ENCODE peak calls at places on chromosomes 7 and 10, in five cellular contexts. One of them, this sample, is unnamed.

GRCh38 chr7:149865437-149865836 is 8.3 kb upstream of the ATP6V0E2 start:
- DNase-seq in tibial artery: no peak
- DNase-seq in transverse colon: peak
- DNase-seq in left ventricle myocardium inferior: no peak
- DNase-seq in tibial nerve: no peak
- DNase-seq in this sample: no peak

GRCh38 chr10:96614515-96614914 is 27.7 kb upstream of the TM9SF3 start:
- DNase-seq in tibial artery: no peak
- DNase-seq in transverse colon: no peak
- DNase-seq in left ventricle myocardium inferior: no peak
- DNase-seq in tibial nerve: no peak
- DNase-seq in this sample: peak

GRCh38 chr10:61904711-61905445 is 3.4 kb downstream of the ARID5B start:
- DNase-seq in tibial artery: no peak
- DNase-seq in transverse colon: peak
- DNase-seq in left ventricle myocardium inferior: no peak
- DNase-seq in tibial nerve: no peak
- DNase-seq in this sample: peak

GRCh38 chr7:101882595-101883564 is 65.5 kb downstream of the CUX1 start:
- DNase-seq in tibial artery: peak
- DNase-seq in transverse colon: peak
- DNase-seq in left ventricle myocardium inferior: peak
- DNase-seq in tibial nerve: peak
- DNase-seq in this sample: peak

GRCh38 chr7:97064972-97065587 is 40.4 kb upstream of the DLX5 start:
- DNase-seq in tibial artery: no peak
- DNase-seq in transverse colon: no peak
- DNase-seq in left ventricle myocardium inferior: no peak
- DNase-seq in tibial nerve: peak
- DNase-seq in this sample: peak

GRCh38 chr7:150739045-150739432 is 1.8 kb downstream of the GIMAP5 start:
- DNase-seq in tibial artery: no peak
- DNase-seq in transverse colon: no peak
- DNase-seq in left ventricle myocardium inferior: no peak
- DNase-seq in tibial nerve: no peak
- DNase-seq in this sample: no peak

GRCh38 chr7:25093268-25093802 is 31.7 kb downstream of the CYCS start:
- DNase-seq in tibial artery: peak
- DNase-seq in transverse colon: peak
- DNase-seq in left ventricle myocardium inferior: peak
- DNase-seq in tibial nerve: peak
- DNase-seq in this sample: peak

GRCh38 chr10:80497187-80498038 is 40.3 kb upstream of the SH2D4B start:
- DNase-seq in tibial artery: peak
- DNase-seq in transverse colon: peak
- DNase-seq in left ventricle myocardium inferior: peak
- DNase-seq in tibial nerve: no peak
- DNase-seq in this sample: no peak

GRCh38 chr7:52956379-52956915 is 79.0 kb upstream of the POM121L12 start:
- DNase-seq in tibial artery: no peak
- DNase-seq in transverse colon: no peak
- DNase-seq in left ventricle myocardium inferior: no peak
- DNase-seq in tibial nerve: no peak
- DNase-seq in this sample: no peak

GRCh38 chr7:57201021-57201894 is 69.0 kb upstream of the ZNF479 start:
- DNase-seq in tibial artery: no peak
- DNase-seq in transverse colon: no peak
- DNase-seq in left ventricle myocardium inferior: no peak
- DNase-seq in tibial nerve: no peak
- DNase-seq in this sample: no peak

GRCh38 chr10:48690791-48691660 is 6.4 kb downstream of the WDFY4 start:
- DNase-seq in tibial artery: no peak
- DNase-seq in transverse colon: no peak
- DNase-seq in left ventricle myocardium inferior: no peak
- DNase-seq in tibial nerve: no peak
- DNase-seq in this sample: no peak

GRCh38 chr10:27446091-27446918 is 57.8 kb upstream of the RAB18 start:
- DNase-seq in tibial artery: no peak
- DNase-seq in transverse colon: no peak
- DNase-seq in left ventricle myocardium inferior: no peak
- DNase-seq in tibial nerve: no peak
- DNase-seq in this sample: peak

GRCh38 chr10:103491729-103492364 is 1.7 kb upstream of the NEURL1 start:
- DNase-seq in tibial artery: no peak
- DNase-seq in transverse colon: no peak
- DNase-seq in left ventricle myocardium inferior: no peak
- DNase-seq in tibial nerve: no peak
- DNase-seq in this sample: peak

GRCh38 chr10:80871083-80871482 is 333.4 kb downstream of the SH2D4B start:
- DNase-seq in tibial artery: no peak
- DNase-seq in transverse colon: no peak
- DNase-seq in left ventricle myocardium inferior: no peak
- DNase-seq in tibial nerve: no peak
- DNase-seq in this sample: no peak

GRCh38 chr10:8520382-8520781 is 465.9 kb downstream of the GATA3 start:
- DNase-seq in tibial artery: no peak
- DNase-seq in transverse colon: no peak
- DNase-seq in left ventricle myocardium inferior: no peak
- DNase-seq in tibial nerve: no peak
- DNase-seq in this sample: peak
- TF ChIP-seq CTCF in tibial artery: no peak
- TF ChIP-seq CTCF in transverse colon: no peak
- TF ChIP-seq CTCF in left ventricle myocardium inferior: no peak
- TF ChIP-seq CTCF in tibial nerve: no peak
- TF ChIP-seq CTCF in this sample: no peak

GRCh38 chr7:11130012-11130411 is 156.3 kb downstream of the PHF14 start:
- DNase-seq in tibial artery: no peak
- DNase-seq in transverse colon: no peak
- DNase-seq in left ventricle myocardium inferior: no peak
- DNase-seq in tibial nerve: no peak
- DNase-seq in this sample: no peak
- H3K27ac ChIP-seq in tibial artery: no peak
- H3K27ac ChIP-seq in transverse colon: no peak
- H3K27ac ChIP-seq in left ventricle myocardium inferior: no peak
- H3K27ac ChIP-seq in tibial nerve: no peak
- H3K27ac ChIP-seq in this sample: no peak

GRCh38 chr7:105877736-105878135 is 1.3 kb upstream of the ATXN7L1 start:
- DNase-seq in tibial artery: no peak
- DNase-seq in transverse colon: peak
- DNase-seq in left ventricle myocardium inferior: no peak
- DNase-seq in tibial nerve: no peak
- DNase-seq in this sample: no peak

GRCh38 chr7:105875505-105875904 is 894 bp downstream of the ATXN7L1 start:
- DNase-seq in tibial artery: no peak
- DNase-seq in transverse colon: no peak
- DNase-seq in left ventricle myocardium inferior: no peak
- DNase-seq in tibial nerve: no peak
- DNase-seq in this sample: no peak

GRCh38 chr7:105876091-105876963 is at the start of gene ATXN7L1:
- DNase-seq in tibial artery: peak
- DNase-seq in transverse colon: peak
- DNase-seq in left ventricle myocardium inferior: peak
- DNase-seq in tibial nerve: peak
- DNase-seq in this sample: peak

GRCh38 chr7:105878746-105879605 is 2.6 kb upstream of the ATXN7L1 start:
- DNase-seq in tibial artery: no peak
- DNase-seq in transverse colon: no peak
- DNase-seq in left ventricle myocardium inferior: no peak
- DNase-seq in tibial nerve: no peak
- DNase-seq in this sample: no peak

GRCh38 chr7:105876964-105877601 is 684 bp upstream of the ATXN7L1 start:
- DNase-seq in tibial artery: peak
- DNase-seq in transverse colon: peak
- DNase-seq in left ventricle myocardium inferior: peak
- DNase-seq in tibial nerve: no peak
- DNase-seq in this sample: peak
- TF ChIP-seq CTCF in tibial artery: no peak
- TF ChIP-seq CTCF in transverse colon: no peak
- TF ChIP-seq CTCF in left ventricle myocardium inferior: no peak
- TF ChIP-seq CTCF in tibial nerve: no peak
- TF ChIP-seq CTCF in this sample: no peak

GRCh38 chr7:46530081-46530480 is 609.0 kb upstream of the IGFBP3 start:
- DNase-seq in tibial artery: no peak
- DNase-seq in transverse colon: no peak
- DNase-seq in left ventricle myocardium inferior: no peak
- DNase-seq in tibial nerve: no peak
- DNase-seq in this sample: no peak

GRCh38 chr7:46534593-46535271 is 613.7 kb upstream of the IGFBP3 start:
- DNase-seq in tibial artery: no peak
- DNase-seq in transverse colon: peak
- DNase-seq in left ventricle myocardium inferior: no peak
- DNase-seq in tibial nerve: no peak
- DNase-seq in this sample: no peak

GRCh38 chr7:46532571-46532970 is 611.5 kb upstream of the IGFBP3 start:
- DNase-seq in tibial artery: no peak
- DNase-seq in transverse colon: no peak
- DNase-seq in left ventricle myocardium inferior: no peak
- DNase-seq in tibial nerve: no peak
- DNase-seq in this sample: no peak

DNA sequence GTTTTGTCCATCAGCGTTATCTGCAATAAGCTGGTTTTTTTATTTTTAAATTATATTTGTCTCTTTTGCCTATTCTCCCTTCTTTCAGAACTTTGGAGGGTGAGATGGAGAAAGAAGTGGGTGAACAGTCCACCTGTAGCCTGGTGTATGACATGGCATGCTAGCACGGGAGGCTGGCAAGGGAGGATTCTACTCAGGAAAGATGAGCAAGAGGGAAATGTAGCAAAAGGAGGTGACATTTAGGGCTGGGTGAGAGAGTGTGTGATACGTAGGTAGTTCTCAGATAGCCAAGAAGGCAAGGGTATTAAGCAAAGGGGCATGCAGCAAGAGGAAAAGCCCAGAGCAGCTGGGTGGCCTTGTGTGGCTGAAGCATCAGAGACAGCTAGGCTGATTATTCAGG is 612.9 kb upstream of the IGFBP3 start:
- DNase-seq in tibial artery: no peak
- DNase-seq in transverse colon: no peak
- DNase-seq in left ventricle myocardium inferior: no peak
- DNase-seq in tibial nerve: no peak
- DNase-seq in this sample: no peak
- H3K27ac ChIP-seq in tibial artery: peak
- H3K27ac ChIP-seq in transverse colon: no peak
- H3K27ac ChIP-seq in left ventricle myocardium inferior: no peak
- H3K27ac ChIP-seq in tibial nerve: no peak
- H3K27ac ChIP-seq in this sample: no peak

DNA sequence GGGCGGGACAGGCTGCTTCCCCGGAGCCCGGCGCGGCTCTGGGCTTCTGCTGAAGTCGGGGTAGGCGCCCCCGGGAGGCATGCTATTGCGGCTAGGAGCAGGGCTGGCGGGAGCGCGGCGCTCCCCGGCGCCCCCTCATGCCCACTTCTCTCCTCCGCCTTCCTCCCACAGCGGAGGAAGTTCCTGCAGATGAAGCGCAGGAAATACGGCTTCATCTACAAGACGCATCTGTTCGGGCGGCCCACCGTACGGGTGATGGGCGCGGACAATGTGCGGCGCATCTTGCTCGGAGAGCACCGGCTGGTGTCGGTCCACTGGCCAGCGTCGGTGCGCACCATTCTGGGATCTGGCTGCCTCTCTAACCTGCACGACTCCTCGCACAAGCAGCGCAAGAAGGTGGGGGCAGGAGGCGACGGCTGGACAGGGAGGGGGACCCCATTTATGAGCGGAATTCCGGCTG is 474 bp downstream of the CYP26A1 start:
- DNase-seq in tibial artery: no peak
- DNase-seq in transverse colon: no peak
- DNase-seq in left ventricle myocardium inferior: no peak
- DNase-seq in tibial nerve: no peak
- DNase-seq in this sample: no peak
- TF ChIP-seq CTCF in tibial artery: no peak
- TF ChIP-seq CTCF in transverse colon: no peak
- TF ChIP-seq CTCF in left ventricle myocardium inferior: peak
- TF ChIP-seq CTCF in tibial nerve: no peak
- TF ChIP-seq CTCF in this sample: no peak

GRCh38 chr10:132409667-132410028 is 12.6 kb downstream of the PWWP2B start:
- DNase-seq in tibial artery: no peak
- DNase-seq in transverse colon: no peak
- DNase-seq in left ventricle myocardium inferior: no peak
- DNase-seq in tibial nerve: no peak
- DNase-seq in this sample: no peak
- H3K27ac ChIP-seq in tibial artery: no peak
- H3K27ac ChIP-seq in transverse colon: peak
- H3K27ac ChIP-seq in left ventricle myocardium inferior: no peak
- H3K27ac ChIP-seq in tibial nerve: no peak
- H3K27ac ChIP-seq in this sample: no peak